ENCODE peak calls at places on chromosomes 2 and 18, in four cellular contexts. One of them, this sample, is unnamed.

GRCh38 chr2:240322991-240323390 is 112.5 kb upstream of the GPC1 start:
- DNase-seq in astrocyte: no peak
- DNase-seq in PC-3: no peak
- DNase-seq in breast epithelium: no peak
- DNase-seq in this sample: no peak

GRCh38 chr2:146734042-146734715 is 1110.7 kb upstream of the ACVR2A start:
- DNase-seq in astrocyte: peak
- DNase-seq in PC-3: peak
- DNase-seq in breast epithelium: no peak
- DNase-seq in this sample: no peak

GRCh38 chr18:32373995-32374394 is 96.7 kb downstream of the GAREM1 start:
- DNase-seq in PC-3: peak
- DNase-seq in astrocyte: peak
- DNase-seq in breast epithelium: no peak
- DNase-seq in this sample: no peak

GRCh38 chr2:7880561-7880960 is 801.3 kb upstream of the ID2 start:
- DNase-seq in PC-3: no peak
- DNase-seq in breast epithelium: no peak
- DNase-seq in astrocyte: peak
- DNase-seq in this sample: no peak

GRCh38 chr2:100011272-100011711 is 131.1 kb downstream of the AFF3 start:
- DNase-seq in PC-3: no peak
- DNase-seq in breast epithelium: no peak
- DNase-seq in astrocyte: peak
- DNase-seq in this sample: no peak

GRCh38 chr2:179265082-179265575 is 497 bp upstream of the SESTD1 start:
- DNase-seq in breast epithelium: no peak
- DNase-seq in astrocyte: peak
- DNase-seq in PC-3: peak
- DNase-seq in this sample: no peak

GRCh38 chr2:198054299-198054698 is 249.9 kb downstream of the PLCL1 start:
- DNase-seq in PC-3: peak
- DNase-seq in astrocyte: peak
- DNase-seq in breast epithelium: peak
- DNase-seq in this sample: no peak

GRCh38 chr18:72637319-72638113 is 93.4 kb upstream of the CBLN2 start:
- DNase-seq in astrocyte: no peak
- DNase-seq in PC-3: no peak
- DNase-seq in breast epithelium: no peak
- DNase-seq in this sample: no peak

GRCh38 chr18:29840101-29840500 is 1202.4 kb downstream of the DSC3 start:
- DNase-seq in astrocyte: peak
- DNase-seq in breast epithelium: no peak
- DNase-seq in PC-3: peak
- DNase-seq in this sample: no peak

GRCh38 chr2:9095690-9096089 is 92.2 kb upstream of the MBOAT2 start:
- DNase-seq in PC-3: no peak
- DNase-seq in breast epithelium: no peak
- DNase-seq in astrocyte: peak
- DNase-seq in this sample: no peak
- TF ChIP-seq CTCF in PC-3: no peak
- TF ChIP-seq CTCF in breast epithelium: no peak
- TF ChIP-seq CTCF in astrocyte: no peak
- TF ChIP-seq CTCF in this sample: no peak

GRCh38 chr18:76382265-76382664 is 112.8 kb downstream of the ZNF516 start:
- DNase-seq in astrocyte: no peak
- DNase-seq in breast epithelium: no peak
- DNase-seq in PC-3: no peak
- DNase-seq in this sample: no peak

GRCh38 chr18:76379226-76380126 is 115.6 kb downstream of the ZNF516 start:
- DNase-seq in breast epithelium: no peak
- DNase-seq in astrocyte: no peak
- DNase-seq in PC-3: no peak
- DNase-seq in this sample: no peak

GRCh38 chr18:76378526-76379215 is 116.4 kb downstream of the ZNF516 start:
- DNase-seq in breast epithelium: no peak
- DNase-seq in astrocyte: no peak
- DNase-seq in PC-3: no peak
- DNase-seq in this sample: no peak

GRCh38 chr18:76380127-76380729 is 114.8 kb downstream of the ZNF516 start:
- DNase-seq in PC-3: no peak
- DNase-seq in breast epithelium: no peak
- DNase-seq in astrocyte: no peak
- DNase-seq in this sample: no peak

GRCh38 chr18:76380791-76381405 is 114.1 kb downstream of the ZNF516 start:
- DNase-seq in PC-3: no peak
- DNase-seq in breast epithelium: no peak
- DNase-seq in astrocyte: no peak
- DNase-seq in this sample: no peak
- TF ChIP-seq CTCF in PC-3: peak
- TF ChIP-seq CTCF in breast epithelium: no peak
- TF ChIP-seq CTCF in astrocyte: peak
- TF ChIP-seq CTCF in this sample: no peak

GRCh38 chr2:11446733-11447248 is 19.2 kb downstream of the E2F6 start:
- DNase-seq in PC-3: peak
- DNase-seq in astrocyte: peak
- DNase-seq in breast epithelium: peak
- DNase-seq in this sample: no peak

GRCh38 chr2:11444737-11445136 is 21.2 kb downstream of the E2F6 start:
- DNase-seq in breast epithelium: no peak
- DNase-seq in astrocyte: no peak
- DNase-seq in PC-3: no peak
- DNase-seq in this sample: no peak
- TF ChIP-seq CTCF in breast epithelium: no peak
- TF ChIP-seq CTCF in astrocyte: no peak
- TF ChIP-seq CTCF in PC-3: peak
- TF ChIP-seq CTCF in this sample: no peak

DNA sequence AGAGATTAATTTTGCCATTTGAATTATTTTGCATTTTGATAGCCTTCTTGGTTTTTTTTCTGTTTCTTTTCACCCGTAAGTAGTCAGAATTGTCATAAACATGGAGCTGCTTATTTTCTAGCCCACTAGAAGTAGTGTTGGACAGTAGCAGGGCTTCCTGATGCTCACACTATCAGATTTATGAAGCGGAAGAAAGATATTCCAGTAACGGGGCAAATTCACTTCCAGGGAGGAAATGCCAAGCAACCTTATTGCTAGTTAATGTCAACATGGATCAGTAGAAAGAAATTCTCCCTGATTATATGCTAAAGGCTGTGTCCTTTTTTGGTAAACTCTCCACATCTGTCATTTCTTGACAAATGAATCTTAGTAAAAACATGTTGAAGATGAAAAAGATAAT is 19.2 kb upstream of the ADAM23 start:
- DNase-seq in astrocyte: no peak
- DNase-seq in PC-3: peak
- DNase-seq in breast epithelium: no peak
- DNase-seq in this sample: no peak
- TF ChIP-seq CTCF in astrocyte: no peak
- TF ChIP-seq CTCF in PC-3: no peak
- TF ChIP-seq CTCF in breast epithelium: no peak
- TF ChIP-seq CTCF in this sample: no peak